ENCODE peak calls at places on chromosomes 6 and 20, in seven cellular contexts. L is HepG2, I is SK-N-SH, K is GM12878, V is H1, G is HCT116, H is K562. B is an unnamed sample.
A peak's percentile ranks its signal among the peaks of the same experiment; 100 is the strongest.

GRCh38 chr20:49575551-49576060 is 7.7 kb upstream of the PTGIS start:
- DNase-seq in L (no peak), I (no peak), K (no peak), V (no peak), G (no peak), H (no peak), B (no peak)

GRCh38 chr6:46331461-46331860 is 159.8 kb downstream of the RCAN2 start:
- DNase-seq in L (no peak), I (no peak), K (no peak), V (no peak), G (no peak), H (no peak), B (no peak)

GRCh38 chr6:118325220-118325860 is 222.8 kb upstream of the PLN start:
- DNase-seq in L (no peak), I (no peak), K (no peak), V (no peak), G (no peak), H (peak; percentile 17), B (no peak)

GRCh38 chr6:136404007-136404406 is 114.4 kb upstream of the BCLAF1 start:
- DNase-seq in L (no peak), I (no peak), K (no peak), V (no peak), G (no peak), H (no peak), B (no peak)

GRCh38 chr6:11714116-11714797 is 64.3 kb downstream of the ADTRP start:
- DNase-seq in L (no peak), I (no peak), K (peak; percentile 79), V (no peak), G (no peak), H (no peak), B (no peak)

GRCh38 chr6:132404736-132405135 is 3.5 kb upstream of the MOXD1 start:
- DNase-seq in L (no peak), I (no peak), K (no peak), V (no peak), G (no peak), H (no peak), B (no peak)

GRCh38 chr6:149379977-149380376 is 20.1 kb upstream of the SUMO4 start:
- DNase-seq in L (no peak), I (no peak), K (no peak), V (no peak), G (no peak), H (no peak), B (no peak)

GRCh38 chr6:158707120-158707519 is 57.3 kb downstream of the SYTL3 start:
- DNase-seq in L (no peak), I (no peak), K (no peak), V (no peak), G (peak; percentile 89), H (peak; percentile 60), B (no peak)

GRCh38 chr6:34149831-34150400 is 4.0 kb upstream of the GRM4 start:
- DNase-seq in L (no peak), I (peak; percentile 14), K (no peak), V (peak; percentile 55), G (no peak), H (no peak), B (no peak)

GRCh38 chr6:134814076-134814709 is 135.7 kb downstream of the ALDH8A1 start:
- DNase-seq in L (no peak), I (no peak), K (no peak), V (no peak), G (no peak), H (no peak), B (no peak)

GRCh38 chr6:79468116-79468515 is 69.1 kb downstream of the LCA5 start:
- DNase-seq in L (no peak), I (no peak), K (no peak), V (no peak), G (no peak), H (no peak), B (no peak)

GRCh38 chr20:44748005-44748370 is 2.3 kb downstream of the KCNK15 start:
- DNase-seq in L (peak; percentile 23), I (peak; percentile 86), K (no peak), V (no peak), G (peak; percentile 18), H (no peak), B (no peak)

GRCh38 chr6:106253194-106253593 is 72.4 kb downstream of the ATG5 start:
- DNase-seq in L (no peak), I (no peak), K (no peak), V (no peak), G (no peak), H (no peak), B (no peak)

GRCh38 chr20:38023181-38024085 is 9.8 kb downstream of the TTI1 start:
- DNase-seq in L (peak; percentile 43), I (no peak), K (no peak), V (no peak), G (no peak), H (no peak), B (peak; percentile 33)

GRCh38 chr6:137846772-137847313 is 20.2 kb upstream of the TNFAIP3 start:
- DNase-seq in L (no peak), I (no peak), K (no peak), V (no peak), G (no peak), H (peak; percentile 18), B (no peak)

DNA sequence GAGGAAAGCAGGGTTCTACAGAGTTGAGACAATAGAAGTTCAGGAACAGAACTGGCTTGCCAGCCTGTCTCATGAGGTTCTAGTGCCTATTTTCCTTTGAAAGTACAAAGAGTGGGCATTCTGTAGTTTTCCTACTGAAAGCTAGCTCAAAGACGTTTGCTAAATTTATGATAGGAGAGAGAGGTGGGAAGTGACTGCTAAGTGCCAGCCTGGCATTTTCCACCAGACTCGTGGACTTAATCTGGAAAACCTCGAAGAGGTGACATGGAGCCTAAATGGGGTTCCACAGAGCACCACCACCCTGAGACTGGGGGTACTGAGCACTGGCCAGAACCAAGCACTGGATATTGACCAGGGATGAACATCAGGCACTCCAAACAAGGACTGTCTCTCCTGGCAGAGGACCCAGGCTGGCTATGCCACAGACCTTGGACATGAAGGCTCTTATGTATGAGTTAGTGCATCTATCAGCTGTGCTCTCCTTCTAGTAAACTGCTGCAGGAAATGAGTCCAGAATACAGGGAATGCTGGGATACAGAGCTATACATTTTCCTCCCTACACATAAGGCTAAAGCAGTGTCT is 7.1 kb downstream of the PEX6 start:
- DNase-seq in L (no peak), I (no peak), K (no peak), V (no peak), G (no peak), H (no peak), B (no peak)
- TF ChIP-seq JUND in L (no peak), I (no peak), K (no peak), V (no peak), G (no peak), H (no peak), B (no peak)

GRCh38 chr6:41942045-41942851 is 640 bp upstream of the CCND3 start:
- DNase-seq in L (no peak), I (no peak), K (no peak), V (no peak), G (no peak), H (no peak), B (no peak)

GRCh38 chr6:41939848-41940758 is 1.5 kb downstream of the CCND3 start:
- DNase-seq in L (no peak), I (no peak), K (no peak), V (peak; percentile 63), G (no peak), H (peak; percentile 61), B (no peak)

GRCh38 chr6:41941280-41942044 is at the start of gene CCND3:
- DNase-seq in L (peak; percentile 85), I (peak; percentile 95), K (peak; percentile 44), V (peak; percentile 83), G (peak; percentile 68), H (peak; percentile 92), B (peak; percentile 73)

GRCh38 chr6:41939091-41939847 is 2.3 kb downstream of the CCND3 start:
- DNase-seq in L (no peak), I (no peak), K (no peak), V (peak; percentile 69), G (no peak), H (peak; percentile 88), B (no peak)

DNA sequence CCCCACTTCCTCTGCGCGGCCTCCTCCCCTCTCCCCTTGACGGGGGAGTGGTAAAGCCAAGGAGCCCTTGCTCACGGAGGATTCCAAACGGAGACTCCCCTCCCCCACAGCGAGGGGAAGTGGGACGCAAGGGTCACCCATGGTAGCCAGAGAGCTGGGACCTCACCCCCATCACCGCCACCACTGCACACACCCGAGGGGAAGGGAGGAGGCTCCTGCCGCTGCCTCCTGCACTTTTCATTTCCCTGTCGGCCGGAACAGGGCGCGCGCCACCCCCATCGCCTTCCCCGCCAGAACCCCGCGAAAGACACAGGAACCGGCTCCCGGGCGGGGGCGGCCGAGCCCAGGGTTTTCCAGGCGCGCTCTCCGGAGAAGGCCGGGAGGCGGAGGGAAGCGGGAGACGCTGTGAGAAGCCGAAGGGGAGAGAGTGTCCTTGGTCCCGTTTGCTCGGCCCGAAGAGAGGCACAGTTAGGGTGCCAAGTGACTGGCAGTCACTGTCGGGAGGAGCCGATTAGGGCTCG is 789 bp downstream of the CCND3 start:
- DNase-seq in L (no peak), I (peak; percentile 67), K (no peak), V (peak; percentile 74), G (no peak), H (no peak), B (no peak)
- TF ChIP-seq JUND in L (no peak), I (no peak), K (no peak), V (no peak), G (no peak), H (no peak), B (no peak)

DNA sequence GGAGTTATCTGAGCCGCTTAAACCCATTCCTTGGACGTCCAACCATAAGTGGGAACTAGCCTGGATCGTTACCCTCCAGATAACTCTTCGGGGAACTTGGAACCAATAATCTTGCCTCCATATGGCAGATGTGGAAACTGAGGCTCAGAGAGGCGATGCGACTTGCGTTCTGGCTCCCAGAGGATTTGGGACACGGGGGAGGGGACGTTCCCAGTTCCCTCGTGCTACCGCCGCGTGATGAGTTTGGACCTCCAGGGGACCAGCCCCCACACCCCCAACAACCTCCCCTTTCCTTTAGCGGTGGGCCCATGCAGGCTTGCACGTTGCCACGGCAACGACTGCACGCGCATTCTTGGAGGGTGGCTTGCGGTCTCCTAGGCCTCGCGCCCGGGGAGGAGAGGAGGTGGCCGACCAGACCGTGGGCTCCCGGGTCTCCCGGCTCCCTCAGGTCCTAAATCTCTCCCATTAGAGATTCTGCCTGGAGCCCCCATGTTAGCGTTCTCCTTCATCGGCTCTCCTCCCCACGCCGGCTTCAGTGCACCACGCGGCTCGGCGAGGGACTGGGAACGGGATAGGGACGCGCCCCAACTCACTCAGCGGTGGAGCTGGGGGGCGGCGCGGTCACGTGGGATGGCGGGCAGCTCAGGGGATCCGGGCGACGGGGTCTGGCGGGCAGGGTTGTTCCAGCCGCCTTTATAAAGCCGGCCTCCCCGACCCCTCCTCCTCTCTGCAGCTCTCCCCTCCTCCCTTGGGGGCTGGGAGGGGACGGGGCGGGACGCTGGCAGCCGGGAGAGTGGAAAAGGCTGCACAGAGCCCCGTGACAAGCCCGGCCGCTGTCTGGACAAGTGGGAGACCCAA is at the start of gene PLTP:
- DNase-seq in L (no peak), I (peak; percentile 89), K (no peak), V (peak; percentile 86), G (no peak), H (no peak), B (no peak)
- TF ChIP-seq JUND in L (no peak), I (no peak), K (no peak), V (no peak), G (no peak), H (no peak), B (no peak)

DNA sequence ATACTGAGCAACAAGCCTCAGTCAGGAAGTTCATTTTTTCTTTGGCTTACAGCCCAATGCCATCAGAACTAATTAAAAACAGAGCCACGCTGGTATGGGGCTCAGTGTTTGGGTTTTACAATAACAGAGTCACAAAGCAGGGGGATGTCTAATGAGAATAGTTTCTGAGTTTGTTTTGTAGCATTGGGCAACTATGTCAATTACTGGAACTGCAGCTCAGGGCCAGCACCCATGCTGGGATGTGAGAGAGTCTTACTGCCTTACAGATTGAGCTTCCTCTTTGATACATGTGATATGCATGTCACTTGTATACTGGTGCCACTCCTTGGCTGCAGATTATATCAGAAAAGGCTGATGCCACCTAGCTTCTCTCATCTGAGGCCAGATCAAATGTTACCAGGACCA is 117.6 kb downstream of the TFAP2B start:
- DNase-seq in L (no peak), I (peak; percentile 50), K (no peak), V (no peak), G (no peak), H (no peak), B (no peak)
- TF ChIP-seq JUND in L (no peak), I (no peak), K (no peak), V (no peak), G (no peak), H (no peak), B (no peak)